ENCODE peak calls at places on chromosomes 6 and 20, in eight cellular contexts. Q, M, W, I, N, O, P and D are unnamed samples.

GRCh38 chr6:12012566-12013367 is 655 bp downstream of the HIVEP1 start:
- DNase-seq in Q (peak; percentile 52), M (no peak), W (peak; percentile 21), I (peak; percentile 82), N (peak; percentile 66), O (peak; percentile 75), P (peak; percentile 76), D (peak; percentile 26)

GRCh38 chr6:137791281-137792159 is 75.5 kb upstream of the TNFAIP3 start:
- DNase-seq in Q (no peak), M (no peak), W (no peak), I (no peak), N (no peak), O (no peak), P (no peak), D (no peak)

GRCh38 chr6:132020138-132020551 is 69.0 kb upstream of the CCN2 start:
- DNase-seq in Q (peak; percentile 50), M (no peak), W (peak; percentile 25), I (peak; percentile 56), N (no peak), O (no peak), P (no peak), D (no peak)

GRCh38 chr6:111971866-111972532 is 81.9 kb upstream of the CCN6 start:
- DNase-seq in Q (no peak), M (no peak), W (no peak), I (no peak), N (no peak), O (no peak), P (no peak), D (no peak)

GRCh38 chr6:163355471-163355991 is 59.0 kb upstream of the QKI start:
- DNase-seq in Q (no peak), M (no peak), W (no peak), I (peak; percentile 80), N (peak; percentile 72), O (no peak), P (no peak), D (no peak)

GRCh38 chr6:13485923-13486557 is 1.4 kb downstream of the GFOD1 start:
- DNase-seq in Q (peak; percentile 5), M (no peak), W (no peak), I (no peak), N (peak; percentile 45), O (peak; percentile 42), P (peak; percentile 74), D (peak; percentile 47)

GRCh38 chr6:90202156-90202555 is 94.5 kb downstream of the BACH2 start:
- DNase-seq in Q (no peak), M (no peak), W (no peak), I (no peak), N (no peak), O (no peak), P (no peak), D (no peak)

GRCh38 chr6:159941286-159942113 is 27.4 kb upstream of the IGF2R start:
- DNase-seq in Q (peak; percentile 10), M (no peak), W (no peak), I (no peak), N (no peak), O (no peak), P (peak; percentile 7), D (peak; percentile 57)

GRCh38 chr6:136706431-136706830 is 85.8 kb downstream of the MAP3K5 start:
- DNase-seq in Q (no peak), M (no peak), W (no peak), I (no peak), N (no peak), O (no peak), P (peak; percentile 88), D (no peak)

GRCh38 chr6:99589907-99590493 is 16.6 kb upstream of the PRDM13 start:
- DNase-seq in Q (no peak), M (no peak), W (no peak), I (no peak), N (no peak), O (no peak), P (no peak), D (no peak)

GRCh38 chr6:132931937-132932336 is 117.6 kb downstream of the RPS12 start:
- DNase-seq in Q (no peak), M (no peak), W (no peak), I (no peak), N (peak; percentile 58), O (no peak), P (no peak), D (no peak)

GRCh38 chr20:1086273-1087213 is 31.9 kb upstream of the PSMF1 start:
- DNase-seq in Q (no peak), M (no peak), W (no peak), I (no peak), N (no peak), O (no peak), P (no peak), D (no peak)